ENCODE peak calls at places on chromosomes 6 and 20, in five cellular contexts. P is Calu3, B is HEK293T, J is NCI-H2171 treated with DMSO at 0.1 percent for 48 hours, Z is MCF 10A. N is an unnamed sample.

GRCh38 chr6:83221886-83222479 is 28.8 kb downstream of the RWDD2A start:
- DNase-seq in P (no peak), B (peak; percentile 9), J (peak; percentile 71), Z (peak; percentile 41), N (peak; percentile 42)

GRCh38 chr20:33653218-33653899 is 8.8 kb upstream of the C20orf144 start:
- DNase-seq in P (peak; percentile 84), B (peak; percentile 82), J (peak; percentile 88), Z (peak; percentile 57), N (no peak)

GRCh38 chr6:16676978-16677377 is 84.3 kb downstream of the ATXN1 start:
- DNase-seq in P (no peak), B (no peak), J (no peak), Z (peak; percentile 61), N (no peak)

GRCh38 chr20:8152183-8152582 is 20.1 kb downstream of the PLCB1 start:
- DNase-seq in P (no peak), B (no peak), J (no peak), Z (peak; percentile 62), N (no peak)

GRCh38 chr6:70663881-70664466 is 3.7 kb upstream of the SMAP1 start:
- DNase-seq in P (no peak), B (no peak), J (peak; percentile 40), Z (no peak), N (no peak)

GRCh38 chr6:157634566-157634965 is 188.5 kb upstream of the SNX9 start:
- DNase-seq in P (no peak), B (no peak), J (no peak), Z (no peak), N (no peak)

GRCh38 chr6:43228951-43229802 is at the start of gene DNPH1:
- DNase-seq in P (peak; percentile 96), B (peak; percentile 90), J (peak; percentile 51), Z (peak; percentile 69), N (peak; percentile 70)

GRCh38 chr6:393391-394221 is 2.1 kb downstream of the IRF4 start:
- DNase-seq in P (no peak), B (no peak), J (no peak), Z (no peak), N (peak; percentile 63)

GRCh38 chr20:57659131-57659788 is 39.0 kb upstream of the ZBP1 start:
- DNase-seq in P (peak; percentile 4), B (no peak), J (no peak), Z (no peak), N (no peak)

GRCh38 chr20:50737352-50737751 is 6.0 kb downstream of the PARD6B start:
- DNase-seq in P (peak; percentile 46), B (no peak), J (no peak), Z (no peak), N (no peak)

GRCh38 chr6:53095716-53096115 is 30.5 kb downstream of the FBXO9 start:
- DNase-seq in P (no peak), B (no peak), J (no peak), Z (no peak), N (no peak)

N was measured in MM.1S.